ENCODE peak calls at places on chromosome 21, in seven cellular contexts. H, W, G, Z, V, Y and K are unnamed samples.

GRCh38 chr21:33254766-33255165 is 11.4 kb upstream of the IL10RB start:
- DNase-seq in W (no peak), G (no peak), Y (no peak), Z (no peak), H (no peak), V (no peak), K (no peak)

GRCh38 chr21:15992171-15992570 is 262.4 kb downstream of the USP25 start:
- DNase-seq in W (no peak), Y (peak; percentile 58), V (no peak), H (no peak), Z (no peak), G (no peak), K (no peak)

GRCh38 chr21:39696620-39697019 is 48.4 kb upstream of the IGSF5 start:
- DNase-seq in Z (no peak), G (no peak), H (no peak), Y (no peak), W (peak; percentile 52), V (no peak), K (no peak)

GRCh38 chr21:40166291-40166843 is 299.1 kb downstream of the PCP4 start:
- DNase-seq in Z (no peak), V (no peak), G (no peak), W (no peak), H (no peak), Y (no peak), K (no peak)

GRCh38 chr21:44880762-44881585 is 7.5 kb upstream of the PTTG1IP start:
- DNase-seq in Y (peak; percentile 72), G (peak; percentile 85), W (no peak), Z (no peak), H (peak; percentile 97), V (no peak), K (peak; percentile 34)

GRCh38 chr21:17463441-17463840 is 49.4 kb upstream of the CXADR start:
- DNase-seq in Y (no peak), H (no peak), V (no peak), W (peak; percentile 13), Z (no peak), G (no peak), K (no peak)

GRCh38 chr21:38380391-38381137 is 117.7 kb downstream of the ERG start:
- DNase-seq in H (peak; percentile 31), W (no peak), V (no peak), Z (no peak), Y (peak; percentile 52), G (no peak), K (peak; percentile 34)

GRCh38 chr21:42406846-42407245 is 3.1 kb downstream of the UBASH3A start:
- DNase-seq in H (no peak), G (no peak), Y (no peak), Z (no peak), V (no peak), W (no peak), K (no peak)

GRCh38 chr21:38388684-38389676 is 109.3 kb downstream of the ERG start:
- DNase-seq in Z (no peak), G (no peak), Y (no peak), W (no peak), H (no peak), V (no peak), K (no peak)

GRCh38 chr21:41634211-41634694 is 126.3 kb upstream of the TMPRSS2 start:
- DNase-seq in Z (no peak), G (no peak), H (no peak), Y (peak; percentile 99), V (no peak), W (peak; percentile 39), K (no peak)

GRCh38 chr21:43893536-43894205 is 28.6 kb downstream of the AGPAT3 start:
- DNase-seq in W (no peak), Z (no peak), V (peak; percentile 67), Y (no peak), G (peak; percentile 47), H (peak; percentile 45), K (no peak)

GRCh38 chr21:33234618-33235520 is 5.1 kb downstream of the IFNAR2 start:
- DNase-seq in H (no peak), Y (no peak), V (no peak), Z (no peak), G (no peak), W (no peak), K (no peak)

GRCh38 chr21:46628868-46629267 is 6.6 kb upstream of the PRMT2 start:
- DNase-seq in V (no peak), H (no peak), W (no peak), G (no peak), Y (no peak), Z (no peak), K (no peak)

GRCh38 chr21:29224006-29224405 is 74.7 kb upstream of the BACH1 start:
- DNase-seq in H (no peak), Z (no peak), G (no peak), W (no peak), V (no peak), Y (no peak), K (no peak)